ENCODE peak calls at places on chromosomes 5 and 9, in nine cellular contexts. B is tibial artery; D is cardiac fibroblast; R is effector CD4-positive, alpha-beta T cell; I is stimulated activated CD4-positive, alpha-beta T cell treated with anti-CD3 and anti-CD28 coated beads, Interleukin-15, amount 100 ng/mL, for 1 hour; Q is kidney tubule cell; G is CD4-positive, alpha-beta T cell; S is HuH-7.5; X is GM12865. J is an unnamed sample.

GRCh38 chr5:146731909-146732659 is 146.5 kb downstream of the PPP2R2B start:
- DNase-seq in B (no peak), D (peak; percentile 71), R (no peak), I (no peak), Q (peak; percentile 93), G (no peak), S (no peak), X (no peak), J (peak; percentile 93)

GRCh38 chr5:163894645-163895044 is 389.2 kb downstream of the MAT2B start:
- DNase-seq in B (no peak), D (peak; percentile 91), R (no peak), I (no peak), Q (peak; percentile 32), G (no peak), S (no peak), X (no peak), J (no peak)

GRCh38 chr5:172575416-172575815 is 65.6 kb upstream of the NEURL1B start:
- DNase-seq in B (no peak), D (no peak), R (no peak), I (no peak), Q (no peak), G (no peak), S (no peak), X (no peak), J (no peak)

GRCh38 chr5:158698768-158699167 is 400.9 kb downstream of the EBF1 start:
- DNase-seq in B (no peak), D (no peak), R (no peak), I (no peak), Q (no peak), G (no peak), S (no peak), X (no peak), J (no peak)

GRCh38 chr5:139700711-139701693 is 52.9 kb downstream of the CXXC5 start:
- DNase-seq in B (no peak), D (no peak), R (no peak), I (no peak), Q (no peak), G (no peak), S (peak; percentile 66), X (no peak), J (no peak)

GRCh38 chr5:159198063-159199036 is 11.0 kb downstream of the RNF145 start:
- DNase-seq in B (no peak), D (no peak), R (no peak), I (no peak), Q (peak; percentile 69), G (no peak), S (no peak), X (peak; percentile 76), J (no peak)

GRCh38 chr9:32502459-32502858 is 23.5 kb downstream of the RIGI start:
- DNase-seq in B (no peak), D (peak; percentile 98), R (no peak), I (no peak), Q (peak; percentile 80), G (no peak), S (no peak), X (no peak), J (peak; percentile 82)

GRCh38 chr5:147216552-147217154 is 18.2 kb upstream of the STK32A start:
- DNase-seq in B (no peak), D (no peak), R (no peak), I (no peak), Q (peak; percentile 6), G (no peak), S (no peak), X (peak; percentile 5), J (no peak)

GRCh38 chr5:127399068-127399467 is 108.5 kb downstream of the MEGF10 start:
- DNase-seq in B (no peak), D (no peak), R (no peak), I (no peak), Q (no peak), G (no peak), S (no peak), X (no peak), J (no peak)

GRCh38 chr5:72366324-72366976 is 46.3 kb downstream of the PTCD2 start:
- DNase-seq in B (peak; percentile 76), D (peak; percentile 92), R (no peak), I (no peak), Q (peak; percentile 85), G (no peak), S (peak; percentile 9), X (peak; percentile 85), J (peak; percentile 87)

GRCh38 chr9:96617439-96618185 is 2.0 kb downstream of the CDC14B start:
- DNase-seq in B (no peak), D (no peak), R (no peak), I (no peak), Q (no peak), G (no peak), S (no peak), X (no peak), J (no peak)

GRCh38 chr5:157143127-157143959 is 678 bp upstream of the MED7 start:
- DNase-seq in B (peak; percentile 60), D (peak; percentile 37), R (peak; percentile 42), I (no peak), Q (peak; percentile 34), G (peak; percentile 27), S (peak; percentile 28), X (peak; percentile 71), J (peak; percentile 21)

GRCh38 chr9:37555786-37556185 is 20.4 kb downstream of the FBXO10 start:
- DNase-seq in B (no peak), D (peak; percentile 52), R (no peak), I (no peak), Q (no peak), G (no peak), S (no peak), X (no peak), J (peak; percentile 87)

J was measured in LHCN-M2.